ENCODE peak calls at places on chromosomes 1 and 21, in ten cellular contexts. U is occipital lobe; S is iPS-NIHi11; G is HAP-1; O is COR-L47; B is AG04450; N is CD4-positive, alpha-beta memory T cell; E is left ventricle myocardium inferior; F is amniotic stem cell; Q is tibial artery. D is an unnamed sample.

GRCh38 chr21:41128981-41129380 is 39.0 kb upstream of the BACE2 start:
- DNase-seq in U (no peak), S (no peak), G (no peak), O (no peak), B (no peak), N (no peak), E (no peak), F (no peak), Q (no peak), D (no peak)

GRCh38 chr1:21594935-21595897 is 73.9 kb downstream of the RAP1GAP start:
- DNase-seq in U (no peak), S (peak), G (peak), O (peak), B (no peak), N (peak), E (peak), F (peak), Q (no peak), D (peak)

GRCh38 chr21:15809818-15810217 is 80.0 kb downstream of the USP25 start:
- DNase-seq in U (no peak), S (no peak), G (no peak), O (no peak), B (peak), N (no peak), E (no peak), F (no peak), Q (no peak), D (no peak)

GRCh38 chr1:12438349-12438924 is 179.6 kb downstream of the DHRS3 start:
- DNase-seq in U (no peak), S (no peak), G (no peak), O (no peak), B (no peak), N (peak), E (no peak), F (no peak), Q (no peak), D (no peak)

GRCh38 chr1:63663873-63664272 is 70.7 kb downstream of the PGM1 start:
- DNase-seq in U (no peak), S (no peak), G (no peak), O (no peak), B (no peak), N (no peak), E (no peak), F (no peak), Q (no peak), D (no peak)

GRCh38 chr1:26717066-26717465 is 21.3 kb downstream of the ARID1A start:
- DNase-seq in U (no peak), S (no peak), G (no peak), O (no peak), B (no peak), N (no peak), E (no peak), F (no peak), Q (no peak), D (no peak)

GRCh38 chr1:19312782-19313635 is 883 bp downstream of the SLC66A1 start:
- DNase-seq in U (no peak), S (no peak), G (peak), O (no peak), B (no peak), N (no peak), E (no peak), F (no peak), Q (no peak), D (no peak)

GRCh38 chr1:17306407-17306806 is 1.6 kb upstream of the PADI4 start:
- DNase-seq in U (no peak), S (no peak), G (no peak), O (no peak), B (no peak), N (no peak), E (no peak), F (no peak), Q (peak), D (no peak)

GRCh38 chr1:32600034-32600433 is 50.3 kb downstream of the ZBTB8OS start:
- DNase-seq in U (no peak), S (no peak), G (no peak), O (no peak), B (no peak), N (no peak), E (no peak), F (no peak), Q (no peak), D (no peak)

GRCh38 chr1:68141079-68141800 is 90.8 kb upstream of the DIRAS3 start:
- DNase-seq in U (no peak), S (peak), G (peak), O (no peak), B (no peak), N (no peak), E (no peak), F (no peak), Q (no peak), D (no peak)

GRCh38 chr1:34779962-34780361 is 1.1 kb upstream of the GJB3 start:
- DNase-seq in U (no peak), S (no peak), G (no peak), O (no peak), B (no peak), N (no peak), E (no peak), F (no peak), Q (peak), D (no peak)

GRCh38 chr21:34534522-34534921 is 22.5 kb upstream of the KCNE1 start:
- DNase-seq in U (no peak), S (no peak), G (no peak), O (no peak), B (no peak), N (no peak), E (no peak), F (no peak), Q (no peak), D (peak)

GRCh38 chr1:51188230-51188629 is 47.8 kb upstream of the RNF11 start:
- DNase-seq in U (no peak), S (no peak), G (no peak), O (no peak), B (no peak), N (no peak), E (no peak), F (no peak), Q (no peak), D (no peak)

GRCh38 chr1:94616503-94616902 is 74.9 kb upstream of the F3 start:
- DNase-seq in U (no peak), S (no peak), G (peak), O (no peak), B (no peak), N (no peak), E (no peak), F (no peak), Q (no peak), D (no peak)

GRCh38 chr1:198030682-198031081 is 113.5 kb downstream of the LHX9 start:
- DNase-seq in U (no peak), S (no peak), G (peak), O (no peak), B (peak), N (no peak), E (no peak), F (no peak), Q (no peak), D (no peak)

GRCh38 chr1:208437416-208437815 is 193.2 kb upstream of the PLXNA2 start:
- DNase-seq in U (no peak), S (no peak), G (no peak), O (no peak), B (no peak), N (no peak), E (no peak), F (peak), Q (no peak), D (peak)

GRCh38 chr21:38438476-38438893 is 59.8 kb downstream of the ERG start:
- DNase-seq in U (no peak), S (peak), G (no peak), O (no peak), B (peak), N (no peak), E (peak), F (no peak), Q (peak), D (peak)

GRCh38 chr1:46532095-46532494 is 19.4 kb downstream of the KNCN start:
- DNase-seq in U (no peak), S (no peak), G (no peak), O (no peak), B (no peak), N (no peak), E (no peak), F (no peak), Q (no peak), D (no peak)

GRCh38 chr1:58304584-58304983 is 241.9 kb downstream of the OMA1 start:
- DNase-seq in U (no peak), S (no peak), G (no peak), O (no peak), B (no peak), N (no peak), E (no peak), F (no peak), Q (no peak), D (no peak)

GRCh38 chr1:113391643-113392271 is 1.4 kb downstream of the MAGI3 start:
- DNase-seq in U (no peak), S (no peak), G (no peak), O (peak), B (no peak), N (peak), E (no peak), F (no peak), Q (no peak), D (no peak)

GRCh38 chr1:233470738-233471499 is 143.0 kb upstream of the KCNK1 start:
- DNase-seq in U (no peak), S (peak), G (peak), O (no peak), B (no peak), N (no peak), E (no peak), F (no peak), Q (no peak), D (no peak)

GRCh38 chr1:21293537-21294265 is 3.4 kb upstream of the ECE1 start:
- DNase-seq in U (no peak), S (no peak), G (no peak), O (no peak), B (no peak), N (peak), E (no peak), F (no peak), Q (no peak), D (no peak)

GRCh38 chr1:182340233-182341058 is 51.1 kb downstream of the GLUL start:
- DNase-seq in U (peak), S (no peak), G (no peak), O (no peak), B (no peak), N (no peak), E (no peak), F (peak), Q (no peak), D (no peak)

GRCh38 chr1:208501542-208501941 is 257.4 kb upstream of the PLXNA2 start:
- DNase-seq in U (no peak), S (no peak), G (no peak), O (no peak), B (no peak), N (no peak), E (no peak), F (no peak), Q (no peak), D (no peak)

GRCh38 chr1:154420172-154420571 is 15.0 kb downstream of the IL6R start:
- DNase-seq in U (peak), S (no peak), G (no peak), O (no peak), B (no peak), N (peak), E (peak), F (peak), Q (peak), D (peak)

GRCh38 chr1:212814989-212815388 is 23.3 kb downstream of the TATDN3 start:
- DNase-seq in U (no peak), S (no peak), G (no peak), O (peak), B (no peak), N (no peak), E (no peak), F (no peak), Q (no peak), D (no peak)

D was measured in SJSA1.